ENCODE peak calls at places on chromosomes 5 and 9, in ten cellular contexts. H is fibroblast of pulmonary artery, Q is heart left ventricle, U is A673, R is BJ, Z is astrocyte, M is H9, I is tibial artery, A is right atrium auricular region, C is spleen. O is an unnamed sample.
A peak's percentile ranks its signal among the peaks of the same experiment; 100 is the strongest.

GRCh38 chr9:135480071-135480941 is 724 bp downstream of the PPP1R26 start:
- DNase-seq in A (no peak), R (no peak), I (no peak), Q (peak; percentile 25), H (peak; percentile 29), Z (no peak), M (peak; percentile 54), U (peak; percentile 66), C (peak; percentile 74), O (no peak)

GRCh38 chr5:135319928-135320606 is 79.0 kb downstream of the MACROH2A1 start:
- DNase-seq in C (peak; percentile 64), M (peak; percentile 55), H (no peak), R (no peak), A (no peak), I (no peak), Z (no peak), U (no peak), Q (no peak), O (no peak)

GRCh38 chr5:15533124-15533893 is 33.3 kb downstream of the FBXL7 start:
- DNase-seq in U (no peak), I (no peak), H (peak; percentile 74), A (no peak), Q (no peak), Z (peak; percentile 59), M (no peak), C (no peak), R (peak; percentile 38), O (no peak)

GRCh38 chr9:86043999-86044398 is 55.4 kb downstream of the GOLM1 start:
- DNase-seq in A (no peak), U (peak; percentile 53), Z (no peak), R (no peak), H (no peak), Q (no peak), I (no peak), M (no peak), C (no peak), O (no peak)

GRCh38 chr5:169701910-169702451 is 64.9 kb downstream of the DOCK2 start:
- DNase-seq in R (no peak), I (no peak), Q (no peak), C (no peak), H (peak; percentile 73), Z (no peak), A (no peak), M (no peak), U (peak; percentile 66), O (no peak)

GRCh38 chr9:29332789-29333188 is 1759.5 kb upstream of the C9orf72 start:
- DNase-seq in Q (no peak), H (peak; percentile 80), I (no peak), U (peak; percentile 62), C (no peak), R (no peak), M (no peak), A (no peak), Z (peak; percentile 41), O (no peak)

GRCh38 chr5:64784451-64785025 is 15.8 kb downstream of the CWC27 start:
- DNase-seq in Q (peak; percentile 50), H (peak; percentile 93), I (peak; percentile 67), Z (peak; percentile 53), M (peak; percentile 39), C (peak; percentile 75), A (peak; percentile 67), U (peak; percentile 82), R (no peak), O (peak; percentile 87)

GRCh38 chr5:143019157-143019556 is 249.0 kb downstream of the ARHGAP26 start:
- DNase-seq in I (no peak), H (no peak), C (no peak), Z (no peak), Q (no peak), A (no peak), R (no peak), U (no peak), M (no peak), O (no peak)

GRCh38 chr9:112061152-112061740 is 113.9 kb downstream of the SUSD1 start:
- DNase-seq in U (peak; percentile 92), H (peak; percentile 99), A (peak; percentile 80), Q (peak; percentile 68), I (peak; percentile 80), M (no peak), R (peak; percentile 87), Z (peak; percentile 99), C (peak; percentile 81), O (peak; percentile 65)

GRCh38 chr5:179227196-179227577 is 118.1 kb downstream of the ADAMTS2 start:
- DNase-seq in Q (no peak), A (no peak), C (peak; percentile 48), R (no peak), H (no peak), Z (no peak), M (peak; percentile 22), U (no peak), I (peak; percentile 5), O (no peak)

DNA sequence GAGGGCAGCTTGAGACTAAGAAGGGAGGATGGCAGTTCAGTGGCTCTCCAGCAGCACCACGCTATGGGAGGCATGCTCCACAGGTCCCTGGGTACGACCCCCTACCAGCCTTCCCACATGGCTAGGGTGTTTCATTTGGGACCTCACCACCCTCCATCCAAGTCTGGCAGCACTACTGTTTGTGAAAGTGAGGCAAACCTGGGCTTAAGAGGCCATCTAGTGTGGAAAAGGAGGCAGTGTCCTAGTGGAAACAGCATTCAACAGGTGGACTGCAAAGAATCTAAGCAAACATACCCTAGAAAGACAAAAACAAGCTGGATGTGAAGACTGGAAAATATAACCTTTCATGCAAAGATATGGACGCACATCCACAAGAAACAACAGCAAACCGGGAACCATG is 4.8 kb upstream of the C5orf47 start:
- DNase-seq in R (no peak), C (no peak), Q (no peak), H (peak; percentile 41), Z (no peak), U (no peak), M (peak; percentile 57), A (no peak), I (no peak), O (no peak)
- TF ChIP-seq CTCF in R (peak; percentile 49), C (no peak), Q (peak; percentile 40), H (peak; percentile 45), Z (peak; percentile 40), U (peak; percentile 26), M (peak; percentile 79), A (no peak), I (no peak), O (no peak)

GRCh38 chr9:132351404-132352050 is 3.3 kb downstream of the SETX start:
- DNase-seq in C (no peak), A (no peak), Z (no peak), R (no peak), H (no peak), Q (no peak), U (no peak), I (no peak), M (no peak), O (no peak)

GRCh38 chr9:132357764-132358163 is 3.0 kb upstream of the SETX start:
- DNase-seq in M (no peak), Z (no peak), I (no peak), C (no peak), H (no peak), R (no peak), U (no peak), A (no peak), Q (no peak), O (no peak)

GRCh38 chr9:132350861-132351315 is 3.9 kb downstream of the SETX start:
- DNase-seq in U (no peak), Q (no peak), R (no peak), C (no peak), Z (no peak), H (no peak), M (no peak), A (no peak), I (no peak), O (peak; percentile 62)

GRCh38 chr9:132356276-132356924 is 1.6 kb upstream of the SETX start:
- DNase-seq in R (no peak), H (no peak), M (no peak), A (no peak), Q (no peak), I (no peak), U (no peak), Z (no peak), C (no peak), O (no peak)

GRCh38 chr9:132354645-132355355 is at the start of gene SETX:
- DNase-seq in Q (peak; percentile 98), R (peak; percentile 84), C (peak; percentile 99), A (peak; percentile 96), Z (peak; percentile 85), I (peak; percentile 96), U (peak; percentile 98), M (peak; percentile 98), H (peak; percentile 97), O (peak; percentile 98)
- TF ChIP-seq CTCF in Q (peak; percentile 5), R (no peak), C (peak; percentile 56), A (no peak), Z (no peak), I (no peak), U (no peak), M (no peak), H (no peak), O (no peak)

GRCh38 chr5:149053027-149053705 is 9.7 kb downstream of the SH3TC2 start:
- DNase-seq in Q (no peak), M (no peak), Z (peak; percentile 76), A (no peak), C (no peak), R (peak; percentile 61), I (no peak), H (no peak), U (peak; percentile 33), O (no peak)

GRCh38 chr5:149060325-149060724 is 2.5 kb downstream of the SH3TC2 start:
- DNase-seq in C (no peak), Z (no peak), A (no peak), M (no peak), R (no peak), Q (peak; percentile 71), H (peak; percentile 70), I (no peak), U (peak; percentile 42), O (no peak)

GRCh38 chr5:149054416-149054815 is 8.4 kb downstream of the SH3TC2 start:
- DNase-seq in Z (no peak), M (no peak), A (no peak), R (no peak), U (no peak), H (no peak), C (no peak), I (no peak), Q (no peak), O (no peak)

GRCh38 chr5:149061341-149061740 is 1.5 kb downstream of the SH3TC2 start:
- DNase-seq in C (no peak), Z (no peak), M (no peak), R (no peak), Q (no peak), U (no peak), H (no peak), A (no peak), I (no peak), O (no peak)

GRCh38 chr5:149056611-149057165 is 6.2 kb downstream of the SH3TC2 start:
- DNase-seq in U (no peak), A (no peak), I (no peak), M (no peak), Z (no peak), Q (no peak), R (no peak), H (no peak), C (no peak), O (no peak)
- TF ChIP-seq CTCF in U (no peak), A (no peak), I (no peak), M (no peak), Z (no peak), Q (no peak), R (no peak), H (no peak), C (no peak), O (no peak)

DNA sequence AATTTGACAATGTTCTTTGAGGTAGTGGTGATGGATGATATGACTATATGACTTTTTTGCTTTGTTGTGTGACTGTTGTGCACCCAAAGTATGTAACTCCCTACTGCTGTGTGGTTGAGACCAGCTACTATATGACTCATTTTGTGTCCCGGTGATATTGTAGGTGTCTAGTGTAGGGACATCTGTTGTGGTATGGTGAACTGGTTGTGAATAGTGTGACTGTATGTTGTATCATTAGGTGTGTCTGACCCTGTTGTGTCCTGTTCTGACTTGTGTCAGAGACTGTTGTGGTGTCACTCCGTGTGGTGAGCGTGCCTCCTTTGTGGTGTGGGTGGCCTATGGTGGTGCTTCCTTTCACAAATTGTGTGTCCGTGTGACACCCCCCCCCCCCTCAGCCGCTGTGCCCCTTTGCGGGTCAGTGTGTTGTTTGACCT is 11.2 kb upstream of the CXXC5 start:
- DNase-seq in Z (peak; percentile 71), U (no peak), M (no peak), H (no peak), A (no peak), C (no peak), R (no peak), Q (no peak), I (no peak), O (peak; percentile 74)
- TF ChIP-seq CTCF in Z (no peak), U (no peak), M (no peak), H (no peak), A (no peak), C (no peak), R (no peak), Q (no peak), I (no peak), O (no peak)